ENCODE peak calls at places on chromosomes 6 and 20, in nine cellular contexts. J, T, C, U, M, Q, Z, P and N are unnamed samples.

GRCh38 chr20:41572010-41572572 is 46.1 kb downstream of the CHD6 start:
- DNase-seq in J (no peak), T (no peak), C (no peak), U (peak; percentile 24), M (no peak), Q (no peak), Z (no peak), P (no peak), N (no peak)

GRCh38 chr20:62285722-62286121 is 17.1 kb upstream of the ADRM1 start:
- DNase-seq in J (no peak), T (no peak), C (peak; percentile 49), U (no peak), M (no peak), Q (no peak), Z (no peak), P (no peak), N (no peak)

GRCh38 chr6:123016431-123017110 is 20.5 kb downstream of the CLVS2 start:
- DNase-seq in J (no peak), T (no peak), C (no peak), U (no peak), M (no peak), Q (no peak), Z (no peak), P (peak; percentile 37), N (no peak)

GRCh38 chr20:18672826-18673225 is 85.0 kb downstream of the DTD1 start:
- DNase-seq in J (no peak), T (no peak), C (no peak), U (no peak), M (no peak), Q (no peak), Z (no peak), P (no peak), N (no peak)

GRCh38 chr6:10505529-10505928 is 15.6 kb upstream of the GCNT2 start:
- DNase-seq in J (no peak), T (no peak), C (no peak), U (no peak), M (no peak), Q (no peak), Z (peak; percentile 35), P (no peak), N (no peak)

GRCh38 chr20:58073945-58074920 is 154.2 kb downstream of the ANKRD60 start:
- DNase-seq in J (no peak), T (no peak), C (no peak), U (peak; percentile 65), M (peak; percentile 39), Q (no peak), Z (no peak), P (no peak), N (no peak)

GRCh38 chr6:28969129-28969528 is 36.0 kb downstream of the ZNF311 start:
- DNase-seq in J (no peak), T (no peak), C (no peak), U (no peak), M (no peak), Q (no peak), Z (no peak), P (no peak), N (no peak)

GRCh38 chr6:34027445-34027936 is 118.4 kb downstream of the GRM4 start:
- DNase-seq in J (no peak), T (peak; percentile 84), C (peak; percentile 49), U (peak; percentile 38), M (peak; percentile 34), Q (no peak), Z (peak; percentile 64), P (peak; percentile 85), N (no peak)

GRCh38 chr20:60071965-60072364 is 113.7 kb downstream of the CDH26 start:
- DNase-seq in J (no peak), T (no peak), C (no peak), U (peak; percentile 12), M (no peak), Q (no peak), Z (no peak), P (no peak), N (no peak)

GRCh38 chr20:1381753-1382591 is 10.9 kb downstream of the FKBP1A start:
- DNase-seq in J (no peak), T (no peak), C (no peak), U (peak; percentile 56), M (no peak), Q (no peak), Z (no peak), P (no peak), N (no peak)

GRCh38 chr6:85986681-85987080 is 344.0 kb upstream of the SYNCRIP start:
- DNase-seq in J (no peak), T (no peak), C (no peak), U (no peak), M (no peak), Q (no peak), Z (no peak), P (no peak), N (no peak)

GRCh38 chr6:56437171-56437900 is 190.0 kb upstream of the COL21A1 start:
- DNase-seq in J (no peak), T (no peak), C (no peak), U (no peak), M (no peak), Q (no peak), Z (no peak), P (no peak), N (no peak)

GRCh38 chr20:9389321-9389720 is 125.1 kb upstream of the LAMP5 start:
- DNase-seq in J (no peak), T (no peak), C (no peak), U (no peak), M (no peak), Q (no peak), Z (peak; percentile 45), P (no peak), N (no peak)

GRCh38 chr20:8912731-8913130 is 156.2 kb upstream of the PLCB4 start:
- DNase-seq in J (no peak), T (no peak), C (no peak), U (no peak), M (no peak), Q (no peak), Z (no peak), P (no peak), N (no peak)

GRCh38 chr20:63745961-63746765 is 6.6 kb downstream of the SLC2A4RG start:
- DNase-seq in J (no peak), T (no peak), C (no peak), U (no peak), M (no peak), Q (no peak), Z (peak; percentile 3), P (no peak), N (no peak)

GRCh38 chr6:16319813-16320532 is 81.6 kb downstream of the GMPR start:
- DNase-seq in J (peak; percentile 80), T (peak; percentile 78), C (peak; percentile 58), U (peak; percentile 89), M (peak; percentile 89), Q (no peak), Z (peak; percentile 72), P (no peak), N (peak; percentile 89)

DNA sequence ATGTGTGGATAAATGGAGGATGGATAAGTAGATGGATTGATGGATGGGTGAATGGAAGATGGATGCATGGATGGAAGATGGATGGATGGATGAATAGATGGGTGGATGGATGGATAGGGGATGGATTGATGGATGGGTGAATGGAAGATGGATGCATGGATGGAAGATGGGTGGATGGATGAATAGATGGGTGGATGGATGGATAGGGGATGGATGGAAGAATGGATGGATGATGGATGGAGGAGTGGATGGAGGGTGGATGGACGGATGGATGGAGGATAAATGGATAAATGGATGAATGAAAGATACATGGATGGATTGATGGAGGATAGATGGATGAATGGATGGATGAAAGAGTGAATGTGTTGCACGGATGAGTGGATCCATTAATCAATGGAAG is 3.0 kb upstream of the NFATC2 start:
- DNase-seq in J (no peak), T (no peak), C (no peak), U (no peak), M (no peak), Q (no peak), Z (no peak), P (no peak), N (no peak)
- H3K4me3 ChIP-seq in J (no peak overlapping the region), T (no peak overlapping the region), C (no peak overlapping the region), U (no peak overlapping the region), M (no peak overlapping the region), Q (no peak overlapping the region), Z (no peak overlapping the region), P (no peak overlapping the region), N (no peak overlapping the region)

GRCh38 chr6:135088232-135088760 is 33.7 kb upstream of the HBS1L start:
- DNase-seq in J (no peak), T (no peak), C (no peak), U (no peak), M (no peak), Q (no peak), Z (no peak), P (no peak), N (no peak)

GRCh38 chr6:135087403-135087802 is 32.8 kb upstream of the HBS1L start:
- DNase-seq in J (no peak), T (peak; percentile 56), C (no peak), U (no peak), M (no peak), Q (no peak), Z (no peak), P (no peak), N (no peak)

GRCh38 chr6:135088818-135089809 is 34.5 kb upstream of the HBS1L start:
- DNase-seq in J (no peak), T (no peak), C (no peak), U (peak; percentile 76), M (peak; percentile 42), Q (peak; percentile 2), Z (no peak), P (peak; percentile 18), N (peak; percentile 74)

GRCh38 chr6:135086414-135086764 is 31.8 kb upstream of the HBS1L start:
- DNase-seq in J (no peak), T (no peak), C (no peak), U (no peak), M (no peak), Q (no peak), Z (no peak), P (no peak), N (no peak)

GRCh38 chr6:135087803-135088202 is 33.2 kb upstream of the HBS1L start:
- DNase-seq in J (no peak), T (peak; percentile 62), C (no peak), U (no peak), M (no peak), Q (no peak), Z (no peak), P (no peak), N (no peak)
- H3K4me3 ChIP-seq in J (no peak overlapping the region), T (peak overlapping the region; percentile 19), C (peak overlapping the region; percentile 36), U (no peak overlapping the region), M (no peak overlapping the region), Q (no peak overlapping the region), Z (no peak overlapping the region), P (no peak overlapping the region), N (no peak overlapping the region)

DNA sequence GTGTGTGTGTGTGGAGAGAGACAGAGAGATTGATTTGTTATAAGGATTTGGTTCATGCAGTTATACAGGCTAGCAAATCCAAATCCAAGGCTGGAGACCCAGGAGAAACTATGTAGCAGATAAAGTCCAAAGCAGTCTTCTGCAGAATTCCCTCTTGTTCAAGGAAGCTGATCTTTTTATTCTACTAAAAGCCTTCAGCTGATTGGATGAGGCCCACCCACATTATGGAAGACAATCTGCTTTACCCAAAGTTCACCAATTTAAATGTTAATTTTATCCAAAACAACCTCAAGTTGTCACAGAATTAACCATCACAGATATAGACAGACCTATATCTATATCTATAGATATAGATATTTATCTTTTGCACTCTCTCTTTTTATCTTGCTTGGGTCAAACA is 67.0 kb downstream of the TPBG start:
- DNase-seq in J (no peak), T (no peak), C (no peak), U (no peak), M (no peak), Q (no peak), Z (no peak), P (no peak), N (no peak)
- H3K4me3 ChIP-seq in J (no peak overlapping the region), T (no peak overlapping the region), C (no peak overlapping the region), U (no peak overlapping the region), M (no peak overlapping the region), Q (no peak overlapping the region), Z (no peak overlapping the region), P (no peak overlapping the region), N (no peak overlapping the region)

GRCh38 chr6:41428995-41429417 is 93.6 kb downstream of the NCR2 start:
- DNase-seq in J (peak; percentile 83), T (no peak), C (peak; percentile 32), U (peak; percentile 59), M (peak; percentile 26), Q (no peak), Z (peak; percentile 53), P (no peak), N (no peak)
- H3K4me3 ChIP-seq in J (no peak overlapping the region), T (no peak overlapping the region), C (no peak overlapping the region), U (no peak overlapping the region), M (no peak overlapping the region), Q (no peak overlapping the region), Z (no peak overlapping the region), P (no peak overlapping the region), N (no peak overlapping the region)